ENCODE peak calls at places on chromosome 22, in five cellular contexts. J is right cardiac atrium, B is spleen, E is T follicular helper cell, Q is pancreas. S is an unnamed sample.

GRCh38 chr22:42625416-42625815 is 10.7 kb upstream of the POLDIP3 start:
- DNase-seq in J (no peak), Q (no peak), B (no peak), E (no peak), S (no peak)

GRCh38 chr22:44931766-44932165 is 78.0 kb downstream of the PHF21B start:
- DNase-seq in B (no peak), Q (no peak), E (no peak), J (no peak), S (no peak)

GRCh38 chr22:25120093-25120561 is 79.5 kb upstream of the CRYBB3 start:
- DNase-seq in B (no peak), Q (peak), J (no peak), E (no peak), S (peak)

GRCh38 chr22:30889996-30890480 is 78.5 kb downstream of the MORC2 start:
- DNase-seq in Q (no peak), J (no peak), B (peak), E (no peak), S (peak)

GRCh38 chr22:49678137-49678841 is 149.4 kb downstream of the BRD1 start:
- DNase-seq in J (no peak), B (peak), Q (no peak), E (no peak), S (no peak)

GRCh38 chr22:29369460-29369859 is 18.9 kb downstream of the AP1B1 start:
- DNase-seq in Q (no peak), E (no peak), J (peak), B (peak), S (peak)

GRCh38 chr22:27989758-27990450 is 70.8 kb upstream of the PITPNB start:
- DNase-seq in Q (no peak), J (no peak), E (no peak), B (no peak), S (no peak)

GRCh38 chr22:49155039-49155808 is 672.4 kb downstream of the BRD1 start:
- DNase-seq in E (no peak), Q (no peak), B (peak), J (no peak), S (no peak)

GRCh38 chr22:20239063-20239950 is 28.8 kb downstream of the RTN4R start:
- DNase-seq in Q (no peak), B (peak), E (no peak), J (peak), S (no peak)

GRCh38 chr22:26377170-26377825 is 51.8 kb upstream of the ASPHD2 start:
- DNase-seq in Q (no peak), B (no peak), E (no peak), J (no peak), S (no peak)

GRCh38 chr22:19680287-19680881 is 33.9 kb upstream of the SEPTIN5 start:
- DNase-seq in B (no peak), E (no peak), J (no peak), Q (no peak), S (no peak)

GRCh38 chr22:19687561-19688300 is 26.6 kb upstream of the SEPTIN5 start:
- DNase-seq in Q (no peak), E (no peak), B (peak), J (peak), S (peak)

S was measured in upper lobe of right lung.